ENCODE peak calls at places on chromosomes 1 and 21, in four cellular contexts. One of them, this sample, is unnamed.

GRCh38 chr1:183033205-183033604 is 10.0 kb downstream of the LAMC1 start:
- DNase-seq in NCI-H2081: no peak
- DNase-seq in naive thymus-derived CD8-positive, alpha-beta T cell: peak; percentile 73
- DNase-seq in AG09309: no peak
- DNase-seq in this sample: no peak

GRCh38 chr1:67627906-67628305 is 57.1 kb upstream of the GADD45A start:
- DNase-seq in NCI-H2081: no peak
- DNase-seq in naive thymus-derived CD8-positive, alpha-beta T cell: no peak
- DNase-seq in AG09309: no peak
- DNase-seq in this sample: no peak

GRCh38 chr1:21317035-21317689 is 26.9 kb upstream of the ECE1 start:
- DNase-seq in NCI-H2081: no peak
- DNase-seq in naive thymus-derived CD8-positive, alpha-beta T cell: no peak
- DNase-seq in AG09309: peak; percentile 53
- DNase-seq in this sample: peak; percentile 65

GRCh38 chr21:21997390-21998333 is 999.5 kb downstream of the NCAM2 start:
- DNase-seq in NCI-H2081: peak; percentile 3
- DNase-seq in naive thymus-derived CD8-positive, alpha-beta T cell: no peak
- DNase-seq in AG09309: no peak
- DNase-seq in this sample: no peak

GRCh38 chr1:16375521-16376359 is 8.7 kb downstream of the SZRD1 start:
- DNase-seq in NCI-H2081: no peak
- DNase-seq in naive thymus-derived CD8-positive, alpha-beta T cell: no peak
- DNase-seq in AG09309: no peak
- DNase-seq in this sample: no peak

GRCh38 chr1:176604461-176604860 is 141.5 kb downstream of the PAPPA2 start:
- DNase-seq in NCI-H2081: no peak
- DNase-seq in naive thymus-derived CD8-positive, alpha-beta T cell: no peak
- DNase-seq in AG09309: no peak
- DNase-seq in this sample: no peak

GRCh38 chr21:27220416-27220815 is 253.5 kb upstream of the ADAMTS5 start:
- DNase-seq in NCI-H2081: no peak
- DNase-seq in naive thymus-derived CD8-positive, alpha-beta T cell: no peak
- DNase-seq in AG09309: no peak
- DNase-seq in this sample: peak; percentile 47

GRCh38 chr1:34985063-34985770 is at the start of gene TMEM35B:
- DNase-seq in NCI-H2081: peak; percentile 80
- DNase-seq in naive thymus-derived CD8-positive, alpha-beta T cell: peak; percentile 79
- DNase-seq in AG09309: no peak
- DNase-seq in this sample: peak; percentile 28

GRCh38 chr1:231053493-231054162 is 13.6 kb upstream of the FAM89A start:
- DNase-seq in NCI-H2081: peak; percentile 39
- DNase-seq in naive thymus-derived CD8-positive, alpha-beta T cell: no peak
- DNase-seq in AG09309: peak; percentile 10
- DNase-seq in this sample: peak; percentile 28

This sample was measured in stromal cell of bone marrow.